ENCODE peak calls at places on chromosomes 2 and 18, in seven cellular contexts. L is heart right ventricle, N is OCI-LY7, F is right cardiac atrium, G is A673, B is endodermal cell, C is aorta. R is an unnamed sample.

GRCh38 chr2:231890896-231891513 is 35.2 kb downstream of the NPPC start:
- DNase-seq in L (no peak), G (no peak), N (no peak), B (no peak), F (no peak), C (peak; percentile 42), R (no peak)

GRCh38 chr2:70947556-70948184 is 12.0 kb downstream of the ATP6V1B1 start:
- DNase-seq in F (no peak), N (no peak), B (peak; percentile 65), L (no peak), C (peak; percentile 50), G (no peak), R (no peak)

GRCh38 chr2:173287594-173287993 is 67.1 kb upstream of the CDCA7 start:
- DNase-seq in B (no peak), G (no peak), F (no peak), L (no peak), C (no peak), N (no peak), R (no peak)

GRCh38 chr2:135832891-135833290 is 4.1 kb downstream of the LCT start:
- DNase-seq in G (no peak), L (no peak), C (no peak), N (no peak), F (no peak), B (no peak), R (no peak)

GRCh38 chr18:59155140-59155539 is 15.5 kb downstream of the SEC11C start:
- DNase-seq in G (no peak), L (no peak), N (no peak), B (no peak), C (no peak), F (no peak), R (no peak)

GRCh38 chr2:203451686-203452085 is 83.4 kb downstream of the RAPH1 start:
- DNase-seq in B (no peak), L (no peak), G (no peak), F (no peak), C (no peak), N (no peak), R (no peak)

GRCh38 chr18:48885266-48885950 is 65.4 kb downstream of the SMAD7 start:
- DNase-seq in B (peak; percentile 41), N (no peak), C (peak; percentile 75), F (no peak), L (no peak), G (no peak), R (no peak)

GRCh38 chr2:235740821-235741220 is 247.0 kb downstream of the AGAP1 start:
- DNase-seq in C (no peak), G (peak; percentile 28), L (no peak), N (no peak), F (no peak), B (peak; percentile 83), R (no peak)

GRCh38 chr2:198315791-198316190 is 511.4 kb downstream of the PLCL1 start:
- DNase-seq in B (no peak), G (no peak), C (no peak), L (no peak), N (no peak), F (no peak), R (no peak)

GRCh38 chr2:240139666-240140393 is 628 bp downstream of the OTOS start:
- DNase-seq in C (peak; percentile 64), L (no peak), B (peak; percentile 69), G (no peak), N (no peak), F (no peak), R (no peak)

GRCh38 chr18:9792565-9793226 is 84.6 kb downstream of the RAB31 start:
- DNase-seq in G (peak; percentile 28), L (no peak), B (peak; percentile 90), C (no peak), N (peak; percentile 27), F (no peak), R (no peak)

GRCh38 chr2:222281495-222281894 is 17.3 kb downstream of the PAX3 start:
- DNase-seq in L (no peak), B (no peak), N (no peak), G (no peak), C (no peak), F (no peak), R (no peak)

GRCh38 chr2:127857494-127857818 is 499 bp downstream of the POLR2D start:
- DNase-seq in L (no peak), N (peak; percentile 67), C (no peak), F (no peak), G (peak; percentile 42), B (peak; percentile 65), R (no peak)

GRCh38 chr2:241935314-241935713 is 65.8 kb downstream of the RTP5 start:
- DNase-seq in C (no peak), F (no peak), G (peak; percentile 37), B (no peak), L (no peak), N (no peak), R (no peak)

GRCh38 chr2:10721344-10722251 is at the start of gene ATP6V1C2:
- DNase-seq in C (peak; percentile 79), B (peak; percentile 86), N (peak; percentile 52), L (no peak), G (no peak), F (peak; percentile 22), R (no peak)

DNA sequence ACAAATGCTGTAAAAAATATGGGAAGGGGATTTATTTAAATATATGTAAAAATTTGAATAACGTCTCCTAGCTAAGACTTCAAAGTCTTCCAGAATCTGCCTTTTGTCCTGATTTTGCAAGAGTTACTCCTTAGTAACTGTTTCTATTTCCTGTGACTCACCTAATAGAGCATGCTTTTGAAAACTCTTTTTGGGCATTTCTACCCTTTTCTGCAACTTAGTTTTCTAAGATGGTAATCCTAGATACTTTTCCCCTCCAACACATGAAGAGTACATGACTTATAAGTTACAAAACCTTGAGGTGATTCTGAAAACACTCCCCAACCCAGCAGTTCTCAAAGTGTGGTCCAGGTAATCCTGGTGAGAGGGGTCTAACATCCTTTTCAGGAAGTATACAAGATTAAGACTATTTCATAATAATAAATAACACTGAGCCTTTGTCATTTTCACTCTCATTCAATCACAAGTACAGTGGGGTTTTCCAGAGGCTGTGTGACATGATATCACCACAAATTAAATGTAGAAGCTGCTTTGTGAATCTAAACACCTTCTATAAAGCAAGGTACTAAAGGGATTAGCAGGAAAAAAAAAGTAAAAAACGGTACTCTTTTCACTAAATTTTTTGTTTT is 31.9 kb downstream of the PPP4R3B start:
- DNase-seq in C (no peak), N (no peak), F (no peak), L (no peak), G (peak; percentile 58), B (no peak), R (no peak)
- H3K27ac ChIP-seq in C (no peak overlapping the region), N (no peak overlapping the region), F (no peak overlapping the region), L (no peak overlapping the region), G (peak overlapping the region; percentile 56), B (no peak overlapping the region), R (no peak overlapping the region)

GRCh38 chr2:218859994-218860831 is 608 bp downstream of the WNT6 start:
- DNase-seq in C (peak; percentile 79), N (no peak), G (no peak), F (no peak), B (no peak), L (no peak), R (no peak)
- H3K4me3 ChIP-seq in C (peak overlapping the region; percentile 25), N (peak overlapping the region; percentile 8), G (peak overlapping the region; percentile 40), F (peak overlapping the region; percentile 52), B (no peak overlapping the region), L (peak overlapping the region; percentile 38), R (no peak overlapping the region)

GRCh38 chr2:5144159-5144558 is 548.0 kb upstream of the SOX11 start:
- DNase-seq in B (no peak), L (no peak), N (no peak), F (no peak), G (no peak), C (no peak), R (no peak)

GRCh38 chr2:5145053-5145452 is 547.1 kb upstream of the SOX11 start:
- DNase-seq in G (no peak), N (no peak), B (no peak), F (no peak), L (no peak), C (no peak), R (no peak)

GRCh38 chr2:5145801-5146200 is 546.4 kb upstream of the SOX11 start:
- DNase-seq in N (no peak), C (no peak), G (no peak), F (no peak), L (no peak), B (no peak), R (no peak)

GRCh38 chr2:5150871-5151270 is 541.3 kb upstream of the SOX11 start:
- DNase-seq in F (no peak), G (no peak), B (no peak), N (no peak), L (no peak), C (no peak), R (no peak)

GRCh38 chr2:5148392-5149085 is 543.6 kb upstream of the SOX11 start:
- DNase-seq in G (no peak), F (no peak), C (no peak), L (no peak), B (no peak), N (no peak), R (no peak)
- H3K9me3 ChIP-seq in G (peaks cover 7% of the 10 kb centered on the region), F (peaks cover 2% of the 10 kb centered on the region), C (no peaks in the 10 kb centered on the region), L (peaks cover 10% of the 10 kb centered on the region), B (peaks cover 15% of the 10 kb centered on the region), N (no peaks in the 10 kb centered on the region), R (no peaks in the 10 kb centered on the region)

GRCh38 chr2:121965666-121966065 is 210.2 kb downstream of the TSN start:
- DNase-seq in N (no peak), L (no peak), F (no peak), B (no peak), C (no peak), G (no peak), R (no peak)
- H3K27ac ChIP-seq in N (no peak overlapping the region), L (no peak overlapping the region), F (no peak overlapping the region), B (no peak overlapping the region), C (no peak overlapping the region), G (no peak overlapping the region), R (no peak overlapping the region)

GRCh38 chr18:25467226-25468065 is 115.5 kb upstream of the ZNF521 start:
- DNase-seq in F (peak; percentile 71), C (peak; percentile 76), B (no peak), G (peak; percentile 2), L (peak; percentile 70), N (no peak), R (no peak)
- H3K4me3 ChIP-seq in F (no peak overlapping the region), C (no peak overlapping the region), B (no peak overlapping the region), G (no peak overlapping the region), L (no peak overlapping the region), N (no peak overlapping the region), R (no peak overlapping the region)

DNA sequence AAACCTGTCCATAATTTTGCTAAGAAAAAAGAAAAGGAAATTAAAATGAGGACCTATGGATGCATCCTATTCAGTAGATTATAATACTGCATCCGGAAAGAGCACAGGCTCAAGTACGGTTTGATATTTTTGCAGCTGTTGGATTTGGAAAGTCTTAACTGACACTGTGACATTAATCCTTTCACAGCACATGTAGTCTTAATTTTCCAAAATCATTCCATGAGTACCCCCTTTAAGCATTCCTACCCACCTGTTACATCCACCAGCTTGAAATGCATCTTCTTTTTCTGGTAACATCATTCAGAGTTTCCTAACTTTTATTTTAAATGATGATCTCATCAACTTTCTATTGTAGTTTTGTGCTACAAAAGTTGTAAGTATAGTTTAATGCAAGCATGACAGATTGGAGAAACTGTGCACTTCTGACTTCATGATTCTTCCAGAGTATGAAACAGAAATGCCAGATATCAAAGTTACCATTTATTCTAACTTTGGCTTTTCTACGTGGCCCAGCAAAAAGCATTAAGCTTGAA is 113.5 kb downstream of the ESCO1 start:
- DNase-seq in F (no peak), C (no peak), L (no peak), N (no peak), G (no peak), B (no peak), R (no peak)
- H3K9me3 ChIP-seq in F (no peaks in the 10 kb centered on the region), C (no peaks in the 10 kb centered on the region), L (no peaks in the 10 kb centered on the region), N (no peaks in the 10 kb centered on the region), G (no peaks in the 10 kb centered on the region), B (no peaks in the 10 kb centered on the region), R (no peaks in the 10 kb centered on the region)

R was measured in CD4-positive, alpha-beta memory T cell.